ENCODE peak calls at places on chromosomes 12 and 14, in six cellular contexts. A, V, G, X, Q and L are unnamed samples.

GRCh38 chr12:56987551-56988053 is 18.7 kb downstream of the ZBTB39 start:
- DNase-seq in A (peak), V (peak), G (no peak), X (peak), Q (peak), L (peak)

GRCh38 chr14:36420288-36420687 is 99.7 kb downstream of the NKX2-1 start:
- DNase-seq in A (no peak), V (no peak), G (no peak), X (no peak), Q (no peak), L (no peak)

GRCh38 chr12:124949066-124949465 is 34.6 kb upstream of the UBC start:
- DNase-seq in A (no peak), V (no peak), G (no peak), X (no peak), Q (no peak), L (no peak)

GRCh38 chr12:129381717-129382116 is 522.1 kb downstream of the TMEM132D start:
- DNase-seq in A (no peak), V (no peak), G (no peak), X (no peak), Q (no peak), L (no peak)

GRCh38 chr12:24776856-24777255 is 172.0 kb downstream of the BCAT1 start:
- DNase-seq in A (no peak), V (no peak), G (no peak), X (no peak), Q (no peak), L (no peak)

GRCh38 chr12:13719986-13720385 is 261.4 kb downstream of the GRIN2B start:
- DNase-seq in A (no peak), V (no peak), G (no peak), X (no peak), Q (no peak), L (no peak)

GRCh38 chr12:48592591-48593086 is 22.8 kb upstream of the LALBA start:
- DNase-seq in A (no peak), V (no peak), G (no peak), X (peak), Q (no peak), L (no peak)

GRCh38 chr12:64256166-64256800 is 34.2 kb upstream of the KICS2 start:
- DNase-seq in A (peak), V (peak), G (no peak), X (peak), Q (no peak), L (no peak)

GRCh38 chr12:4272014-4272975 is 1.3 kb upstream of the CCND2 start:
- DNase-seq in A (peak), V (peak), G (no peak), X (peak), Q (peak), L (peak)